ENCODE peak calls at places on chromosomes 6 and 20, in ten cellular contexts. One of them, this sample, is unnamed.

GRCh38 chr6:96015791-96016776 is at the start of gene FUT9:
- DNase-seq in stomach: peak; percentile 78
- DNase-seq in EL: no peak
- DNase-seq in stimulated activated CD4-positive, alpha-beta T cell treated with anti-CD3 and anti-CD28 coated beads, TNF-alpha, amount 100 ng/mL, for 1 hour: no peak
- DNase-seq in iPS-NIHi11: peak; percentile 66
- DNase-seq in left ventricle myocardium superior: no peak
- DNase-seq in NCI-H510A treated with DMSO at 0.1 percent for 48 hours: peak; percentile 69
- DNase-seq in CD4-positive, alpha-beta T cell: no peak
- DNase-seq in LoVo: no peak
- DNase-seq in mesenchymal stem cell: no peak
- DNase-seq in this sample: no peak

GRCh38 chr20:44324343-44324742 is 12.5 kb upstream of the R3HDML start:
- DNase-seq in EL: no peak
- DNase-seq in stimulated activated CD4-positive, alpha-beta T cell treated with anti-CD3 and anti-CD28 coated beads, TNF-alpha, amount 100 ng/mL, for 1 hour: no peak
- DNase-seq in mesenchymal stem cell: peak; percentile 3
- DNase-seq in left ventricle myocardium superior: no peak
- DNase-seq in CD4-positive, alpha-beta T cell: no peak
- DNase-seq in stomach: no peak
- DNase-seq in iPS-NIHi11: peak; percentile 60
- DNase-seq in NCI-H510A treated with DMSO at 0.1 percent for 48 hours: no peak
- DNase-seq in LoVo: peak; percentile 19
- DNase-seq in this sample: no peak

GRCh38 chr6:168732676-168733075 is 291.7 kb downstream of the SMOC2 start:
- DNase-seq in stomach: no peak
- DNase-seq in EL: no peak
- DNase-seq in NCI-H510A treated with DMSO at 0.1 percent for 48 hours: no peak
- DNase-seq in iPS-NIHi11: no peak
- DNase-seq in stimulated activated CD4-positive, alpha-beta T cell treated with anti-CD3 and anti-CD28 coated beads, TNF-alpha, amount 100 ng/mL, for 1 hour: no peak
- DNase-seq in LoVo: no peak
- DNase-seq in left ventricle myocardium superior: no peak
- DNase-seq in CD4-positive, alpha-beta T cell: no peak
- DNase-seq in mesenchymal stem cell: no peak
- DNase-seq in this sample: no peak

GRCh38 chr6:148274809-148275208 is 67.8 kb upstream of the SASH1 start:
- DNase-seq in LoVo: no peak
- DNase-seq in NCI-H510A treated with DMSO at 0.1 percent for 48 hours: no peak
- DNase-seq in stomach: no peak
- DNase-seq in mesenchymal stem cell: no peak
- DNase-seq in stimulated activated CD4-positive, alpha-beta T cell treated with anti-CD3 and anti-CD28 coated beads, TNF-alpha, amount 100 ng/mL, for 1 hour: no peak
- DNase-seq in EL: no peak
- DNase-seq in iPS-NIHi11: no peak
- DNase-seq in CD4-positive, alpha-beta T cell: no peak
- DNase-seq in left ventricle myocardium superior: no peak
- DNase-seq in this sample: no peak

GRCh38 chr6:122712864-122713612 is 66.5 kb upstream of the FABP7 start:
- DNase-seq in LoVo: no peak
- DNase-seq in stimulated activated CD4-positive, alpha-beta T cell treated with anti-CD3 and anti-CD28 coated beads, TNF-alpha, amount 100 ng/mL, for 1 hour: no peak
- DNase-seq in CD4-positive, alpha-beta T cell: no peak
- DNase-seq in left ventricle myocardium superior: no peak
- DNase-seq in mesenchymal stem cell: peak; percentile 57
- DNase-seq in iPS-NIHi11: no peak
- DNase-seq in EL: no peak
- DNase-seq in NCI-H510A treated with DMSO at 0.1 percent for 48 hours: no peak
- DNase-seq in stomach: no peak
- DNase-seq in this sample: no peak

GRCh38 chr20:1326031-1326930 is 2.7 kb downstream of the SDCBP2 start:
- DNase-seq in stimulated activated CD4-positive, alpha-beta T cell treated with anti-CD3 and anti-CD28 coated beads, TNF-alpha, amount 100 ng/mL, for 1 hour: no peak
- DNase-seq in mesenchymal stem cell: peak; percentile 46
- DNase-seq in CD4-positive, alpha-beta T cell: no peak
- DNase-seq in NCI-H510A treated with DMSO at 0.1 percent for 48 hours: no peak
- DNase-seq in left ventricle myocardium superior: no peak
- DNase-seq in LoVo: peak; percentile 6
- DNase-seq in stomach: no peak
- DNase-seq in iPS-NIHi11: no peak
- DNase-seq in EL: no peak
- DNase-seq in this sample: peak; percentile 70

GRCh38 chr6:16803294-16804006 is 42.2 kb upstream of the ATXN1 start:
- DNase-seq in CD4-positive, alpha-beta T cell: no peak
- DNase-seq in iPS-NIHi11: peak; percentile 75
- DNase-seq in LoVo: no peak
- DNase-seq in stomach: no peak
- DNase-seq in mesenchymal stem cell: peak; percentile 60
- DNase-seq in EL: no peak
- DNase-seq in NCI-H510A treated with DMSO at 0.1 percent for 48 hours: no peak
- DNase-seq in left ventricle myocardium superior: peak; percentile 53
- DNase-seq in stimulated activated CD4-positive, alpha-beta T cell treated with anti-CD3 and anti-CD28 coated beads, TNF-alpha, amount 100 ng/mL, for 1 hour: no peak
- DNase-seq in this sample: peak; percentile 88

GRCh38 chr6:14055541-14055940 is 62.0 kb upstream of the CD83 start:
- DNase-seq in stomach: no peak
- DNase-seq in iPS-NIHi11: no peak
- DNase-seq in LoVo: no peak
- DNase-seq in mesenchymal stem cell: no peak
- DNase-seq in CD4-positive, alpha-beta T cell: no peak
- DNase-seq in stimulated activated CD4-positive, alpha-beta T cell treated with anti-CD3 and anti-CD28 coated beads, TNF-alpha, amount 100 ng/mL, for 1 hour: no peak
- DNase-seq in NCI-H510A treated with DMSO at 0.1 percent for 48 hours: peak; percentile 88
- DNase-seq in left ventricle myocardium superior: no peak
- DNase-seq in EL: no peak
- DNase-seq in this sample: no peak

GRCh38 chr6:19204445-19204844 is 632.7 kb upstream of the ID4 start:
- DNase-seq in CD4-positive, alpha-beta T cell: no peak
- DNase-seq in stimulated activated CD4-positive, alpha-beta T cell treated with anti-CD3 and anti-CD28 coated beads, TNF-alpha, amount 100 ng/mL, for 1 hour: no peak
- DNase-seq in LoVo: no peak
- DNase-seq in mesenchymal stem cell: no peak
- DNase-seq in NCI-H510A treated with DMSO at 0.1 percent for 48 hours: no peak
- DNase-seq in left ventricle myocardium superior: no peak
- DNase-seq in stomach: no peak
- DNase-seq in iPS-NIHi11: no peak
- DNase-seq in EL: no peak
- DNase-seq in this sample: no peak

GRCh38 chr20:3661060-3661820 is 2.0 kb downstream of the GFRA4 start:
- DNase-seq in left ventricle myocardium superior: peak; percentile 31
- DNase-seq in NCI-H510A treated with DMSO at 0.1 percent for 48 hours: no peak
- DNase-seq in EL: no peak
- DNase-seq in stimulated activated CD4-positive, alpha-beta T cell treated with anti-CD3 and anti-CD28 coated beads, TNF-alpha, amount 100 ng/mL, for 1 hour: no peak
- DNase-seq in stomach: no peak
- DNase-seq in iPS-NIHi11: peak; percentile 40
- DNase-seq in mesenchymal stem cell: no peak
- DNase-seq in CD4-positive, alpha-beta T cell: no peak
- DNase-seq in LoVo: no peak
- DNase-seq in this sample: no peak

GRCh38 chr6:135880066-135880972 is 28.8 kb downstream of the PDE7B start:
- DNase-seq in left ventricle myocardium superior: no peak
- DNase-seq in stimulated activated CD4-positive, alpha-beta T cell treated with anti-CD3 and anti-CD28 coated beads, TNF-alpha, amount 100 ng/mL, for 1 hour: no peak
- DNase-seq in iPS-NIHi11: no peak
- DNase-seq in LoVo: no peak
- DNase-seq in mesenchymal stem cell: peak; percentile 87
- DNase-seq in EL: peak; percentile 89
- DNase-seq in NCI-H510A treated with DMSO at 0.1 percent for 48 hours: no peak
- DNase-seq in stomach: no peak
- DNase-seq in CD4-positive, alpha-beta T cell: peak; percentile 55
- DNase-seq in this sample: peak; percentile 93

GRCh38 chr20:36269507-36269906 is 33.2 kb downstream of the AAR2 start:
- DNase-seq in stimulated activated CD4-positive, alpha-beta T cell treated with anti-CD3 and anti-CD28 coated beads, TNF-alpha, amount 100 ng/mL, for 1 hour: no peak
- DNase-seq in iPS-NIHi11: no peak
- DNase-seq in stomach: no peak
- DNase-seq in EL: no peak
- DNase-seq in NCI-H510A treated with DMSO at 0.1 percent for 48 hours: no peak
- DNase-seq in mesenchymal stem cell: no peak
- DNase-seq in left ventricle myocardium superior: no peak
- DNase-seq in LoVo: no peak
- DNase-seq in CD4-positive, alpha-beta T cell: no peak
- DNase-seq in this sample: no peak

GRCh38 chr6:168962886-168963285 is 290.8 kb downstream of the THBS2 start:
- DNase-seq in NCI-H510A treated with DMSO at 0.1 percent for 48 hours: no peak
- DNase-seq in CD4-positive, alpha-beta T cell: no peak
- DNase-seq in iPS-NIHi11: no peak
- DNase-seq in mesenchymal stem cell: no peak
- DNase-seq in left ventricle myocardium superior: no peak
- DNase-seq in stomach: no peak
- DNase-seq in LoVo: no peak
- DNase-seq in stimulated activated CD4-positive, alpha-beta T cell treated with anti-CD3 and anti-CD28 coated beads, TNF-alpha, amount 100 ng/mL, for 1 hour: no peak
- DNase-seq in EL: peak; percentile 45
- DNase-seq in this sample: no peak

GRCh38 chr6:14721103-14721758 is 524.6 kb upstream of the JARID2 start:
- DNase-seq in LoVo: no peak
- DNase-seq in mesenchymal stem cell: peak; percentile 70
- DNase-seq in stimulated activated CD4-positive, alpha-beta T cell treated with anti-CD3 and anti-CD28 coated beads, TNF-alpha, amount 100 ng/mL, for 1 hour: no peak
- DNase-seq in NCI-H510A treated with DMSO at 0.1 percent for 48 hours: no peak
- DNase-seq in iPS-NIHi11: no peak
- DNase-seq in EL: no peak
- DNase-seq in stomach: no peak
- DNase-seq in left ventricle myocardium superior: no peak
- DNase-seq in CD4-positive, alpha-beta T cell: no peak
- DNase-seq in this sample: peak; percentile 83

GRCh38 chr6:8207869-8208191 is 105.5 kb upstream of the EEF1E1 start:
- DNase-seq in LoVo: no peak
- DNase-seq in stimulated activated CD4-positive, alpha-beta T cell treated with anti-CD3 and anti-CD28 coated beads, TNF-alpha, amount 100 ng/mL, for 1 hour: no peak
- DNase-seq in NCI-H510A treated with DMSO at 0.1 percent for 48 hours: no peak
- DNase-seq in mesenchymal stem cell: no peak
- DNase-seq in left ventricle myocardium superior: no peak
- DNase-seq in stomach: no peak
- DNase-seq in CD4-positive, alpha-beta T cell: no peak
- DNase-seq in EL: no peak
- DNase-seq in iPS-NIHi11: no peak
- DNase-seq in this sample: no peak

GRCh38 chr6:2529217-2529719 is 221.5 kb downstream of the MYLK4 start:
- DNase-seq in stimulated activated CD4-positive, alpha-beta T cell treated with anti-CD3 and anti-CD28 coated beads, TNF-alpha, amount 100 ng/mL, for 1 hour: no peak
- DNase-seq in NCI-H510A treated with DMSO at 0.1 percent for 48 hours: no peak
- DNase-seq in iPS-NIHi11: no peak
- DNase-seq in stomach: no peak
- DNase-seq in CD4-positive, alpha-beta T cell: no peak
- DNase-seq in LoVo: no peak
- DNase-seq in EL: no peak
- DNase-seq in mesenchymal stem cell: no peak
- DNase-seq in left ventricle myocardium superior: no peak
- DNase-seq in this sample: no peak

GRCh38 chr6:42774201-42774600 is 7.7 kb upstream of the BICRAL start:
- DNase-seq in stimulated activated CD4-positive, alpha-beta T cell treated with anti-CD3 and anti-CD28 coated beads, TNF-alpha, amount 100 ng/mL, for 1 hour: no peak
- DNase-seq in NCI-H510A treated with DMSO at 0.1 percent for 48 hours: no peak
- DNase-seq in mesenchymal stem cell: no peak
- DNase-seq in LoVo: no peak
- DNase-seq in iPS-NIHi11: no peak
- DNase-seq in left ventricle myocardium superior: no peak
- DNase-seq in EL: no peak
- DNase-seq in stomach: no peak
- DNase-seq in CD4-positive, alpha-beta T cell: peak; percentile 24
- DNase-seq in this sample: no peak

GRCh38 chr20:46348972-46349741 is 40.9 kb upstream of the CDH22 start:
- DNase-seq in left ventricle myocardium superior: peak; percentile 81
- DNase-seq in mesenchymal stem cell: peak; percentile 59
- DNase-seq in NCI-H510A treated with DMSO at 0.1 percent for 48 hours: peak; percentile 37
- DNase-seq in EL: peak; percentile 47
- DNase-seq in LoVo: no peak
- DNase-seq in stimulated activated CD4-positive, alpha-beta T cell treated with anti-CD3 and anti-CD28 coated beads, TNF-alpha, amount 100 ng/mL, for 1 hour: no peak
- DNase-seq in stomach: peak; percentile 69
- DNase-seq in CD4-positive, alpha-beta T cell: peak; percentile 22
- DNase-seq in iPS-NIHi11: peak; percentile 86
- DNase-seq in this sample: peak; percentile 28

GRCh38 chr6:47535316-47536046 is 57.9 kb downstream of the CD2AP start:
- DNase-seq in LoVo: no peak
- DNase-seq in stimulated activated CD4-positive, alpha-beta T cell treated with anti-CD3 and anti-CD28 coated beads, TNF-alpha, amount 100 ng/mL, for 1 hour: no peak
- DNase-seq in CD4-positive, alpha-beta T cell: no peak
- DNase-seq in iPS-NIHi11: no peak
- DNase-seq in NCI-H510A treated with DMSO at 0.1 percent for 48 hours: no peak
- DNase-seq in stomach: no peak
- DNase-seq in left ventricle myocardium superior: no peak
- DNase-seq in mesenchymal stem cell: no peak
- DNase-seq in EL: no peak
- DNase-seq in this sample: no peak

GRCh38 chr6:118789419-118789818 is 104.5 kb upstream of the ASF1A start:
- DNase-seq in iPS-NIHi11: no peak
- DNase-seq in CD4-positive, alpha-beta T cell: no peak
- DNase-seq in LoVo: no peak
- DNase-seq in NCI-H510A treated with DMSO at 0.1 percent for 48 hours: no peak
- DNase-seq in mesenchymal stem cell: no peak
- DNase-seq in left ventricle myocardium superior: no peak
- DNase-seq in stimulated activated CD4-positive, alpha-beta T cell treated with anti-CD3 and anti-CD28 coated beads, TNF-alpha, amount 100 ng/mL, for 1 hour: no peak
- DNase-seq in stomach: no peak
- DNase-seq in EL: no peak
- DNase-seq in this sample: no peak

GRCh38 chr20:33677991-33678431 is 3.8 kb upstream of the NECAB3 start:
- DNase-seq in LoVo: no peak
- DNase-seq in stomach: no peak
- DNase-seq in NCI-H510A treated with DMSO at 0.1 percent for 48 hours: no peak
- DNase-seq in CD4-positive, alpha-beta T cell: no peak
- DNase-seq in mesenchymal stem cell: no peak
- DNase-seq in stimulated activated CD4-positive, alpha-beta T cell treated with anti-CD3 and anti-CD28 coated beads, TNF-alpha, amount 100 ng/mL, for 1 hour: no peak
- DNase-seq in left ventricle myocardium superior: peak; percentile 84
- DNase-seq in EL: no peak
- DNase-seq in iPS-NIHi11: no peak
- DNase-seq in this sample: no peak

GRCh38 chr6:36373368-36374009 is 14.0 kb downstream of the ETV7 start:
- DNase-seq in EL: peak; percentile 32
- DNase-seq in iPS-NIHi11: peak; percentile 38
- DNase-seq in stomach: no peak
- DNase-seq in NCI-H510A treated with DMSO at 0.1 percent for 48 hours: no peak
- DNase-seq in LoVo: no peak
- DNase-seq in left ventricle myocardium superior: no peak
- DNase-seq in CD4-positive, alpha-beta T cell: no peak
- DNase-seq in stimulated activated CD4-positive, alpha-beta T cell treated with anti-CD3 and anti-CD28 coated beads, TNF-alpha, amount 100 ng/mL, for 1 hour: no peak
- DNase-seq in mesenchymal stem cell: no peak
- DNase-seq in this sample: no peak

GRCh38 chr6:138028893-138029292 is 78.3 kb downstream of the PERP start:
- DNase-seq in left ventricle myocardium superior: no peak
- DNase-seq in stomach: no peak
- DNase-seq in iPS-NIHi11: no peak
- DNase-seq in LoVo: peak; percentile 15
- DNase-seq in EL: no peak
- DNase-seq in NCI-H510A treated with DMSO at 0.1 percent for 48 hours: no peak
- DNase-seq in mesenchymal stem cell: no peak
- DNase-seq in CD4-positive, alpha-beta T cell: no peak
- DNase-seq in stimulated activated CD4-positive, alpha-beta T cell treated with anti-CD3 and anti-CD28 coated beads, TNF-alpha, amount 100 ng/mL, for 1 hour: no peak
- DNase-seq in this sample: no peak

GRCh38 chr6:109513571-109514071 is 30.6 kb upstream of the ZBTB24 start:
- DNase-seq in iPS-NIHi11: no peak
- DNase-seq in left ventricle myocardium superior: no peak
- DNase-seq in EL: peak; percentile 53
- DNase-seq in stomach: no peak
- DNase-seq in mesenchymal stem cell: peak; percentile 51
- DNase-seq in LoVo: peak; percentile 3
- DNase-seq in CD4-positive, alpha-beta T cell: no peak
- DNase-seq in stimulated activated CD4-positive, alpha-beta T cell treated with anti-CD3 and anti-CD28 coated beads, TNF-alpha, amount 100 ng/mL, for 1 hour: no peak
- DNase-seq in NCI-H510A treated with DMSO at 0.1 percent for 48 hours: no peak
- DNase-seq in this sample: peak; percentile 26

GRCh38 chr20:36658300-36658699 is 12.3 kb upstream of the SLA2 start:
- DNase-seq in CD4-positive, alpha-beta T cell: no peak
- DNase-seq in EL: no peak
- DNase-seq in NCI-H510A treated with DMSO at 0.1 percent for 48 hours: no peak
- DNase-seq in iPS-NIHi11: no peak
- DNase-seq in LoVo: no peak
- DNase-seq in stomach: no peak
- DNase-seq in stimulated activated CD4-positive, alpha-beta T cell treated with anti-CD3 and anti-CD28 coated beads, TNF-alpha, amount 100 ng/mL, for 1 hour: no peak
- DNase-seq in left ventricle myocardium superior: no peak
- DNase-seq in mesenchymal stem cell: no peak
- DNase-seq in this sample: no peak

GRCh38 chr6:147382945-147383554 is 125.4 kb upstream of the SAMD5 start:
- DNase-seq in iPS-NIHi11: peak; percentile 26
- DNase-seq in stomach: no peak
- DNase-seq in NCI-H510A treated with DMSO at 0.1 percent for 48 hours: no peak
- DNase-seq in LoVo: peak; percentile 11
- DNase-seq in CD4-positive, alpha-beta T cell: no peak
- DNase-seq in stimulated activated CD4-positive, alpha-beta T cell treated with anti-CD3 and anti-CD28 coated beads, TNF-alpha, amount 100 ng/mL, for 1 hour: no peak
- DNase-seq in left ventricle myocardium superior: no peak
- DNase-seq in mesenchymal stem cell: peak; percentile 52
- DNase-seq in EL: peak; percentile 52
- DNase-seq in this sample: peak; percentile 49

GRCh38 chr20:46962452-46963195 is 68.0 kb downstream of the EYA2 start:
- DNase-seq in stimulated activated CD4-positive, alpha-beta T cell treated with anti-CD3 and anti-CD28 coated beads, TNF-alpha, amount 100 ng/mL, for 1 hour: no peak
- DNase-seq in iPS-NIHi11: no peak
- DNase-seq in stomach: no peak
- DNase-seq in LoVo: no peak
- DNase-seq in CD4-positive, alpha-beta T cell: no peak
- DNase-seq in NCI-H510A treated with DMSO at 0.1 percent for 48 hours: no peak
- DNase-seq in EL: no peak
- DNase-seq in left ventricle myocardium superior: no peak
- DNase-seq in mesenchymal stem cell: no peak
- DNase-seq in this sample: no peak

GRCh38 chr6:92848901-92849300 is 570.5 kb downstream of the EPHA7 start:
- DNase-seq in stomach: no peak
- DNase-seq in CD4-positive, alpha-beta T cell: no peak
- DNase-seq in EL: no peak
- DNase-seq in mesenchymal stem cell: no peak
- DNase-seq in left ventricle myocardium superior: no peak
- DNase-seq in stimulated activated CD4-positive, alpha-beta T cell treated with anti-CD3 and anti-CD28 coated beads, TNF-alpha, amount 100 ng/mL, for 1 hour: no peak
- DNase-seq in LoVo: no peak
- DNase-seq in NCI-H510A treated with DMSO at 0.1 percent for 48 hours: no peak
- DNase-seq in iPS-NIHi11: no peak
- DNase-seq in this sample: no peak